ENCODE peak calls at places on chromosomes 2 and 18, in nine cellular contexts. One of them, this sample, is unnamed.

GRCh38 chr2:29139152-29139551 is 23.9 kb downstream of the CLIP4 start:
- DNase-seq in NCI-H748 treated with DMSO at 0.1 percent for 48 hours: no peak
- DNase-seq in NCI-H1694: no peak
- DNase-seq in iris pigment epithelial cell: peak
- DNase-seq in activated CD8-positive, alpha-beta memory T cell treated with anti-CD3 and anti-CD28 coated beads for 48 hours: no peak
- DNase-seq in prostate gland: no peak
- DNase-seq in stimulated activated CD4-positive, alpha-beta T cell treated with anti-CD3 and anti-CD28 coated beads, Interleukin-2, amount 100 ng/mL, for 48 hours: no peak
- DNase-seq in NCI-H510A: no peak
- DNase-seq in Right ventricle myocardium superior: no peak
- DNase-seq in this sample: no peak

GRCh38 chr2:31205186-31205585 is 12.1 kb downstream of the CAPN14 start:
- DNase-seq in NCI-H1694: peak
- DNase-seq in iris pigment epithelial cell: no peak
- DNase-seq in NCI-H748 treated with DMSO at 0.1 percent for 48 hours: no peak
- DNase-seq in prostate gland: no peak
- DNase-seq in activated CD8-positive, alpha-beta memory T cell treated with anti-CD3 and anti-CD28 coated beads for 48 hours: no peak
- DNase-seq in stimulated activated CD4-positive, alpha-beta T cell treated with anti-CD3 and anti-CD28 coated beads, Interleukin-2, amount 100 ng/mL, for 48 hours: no peak
- DNase-seq in Right ventricle myocardium superior: no peak
- DNase-seq in NCI-H510A: no peak
- DNase-seq in this sample: no peak

GRCh38 chr2:128388414-128389032 is 69.9 kb upstream of the HS6ST1 start:
- DNase-seq in Right ventricle myocardium superior: no peak
- DNase-seq in NCI-H510A: no peak
- DNase-seq in stimulated activated CD4-positive, alpha-beta T cell treated with anti-CD3 and anti-CD28 coated beads, Interleukin-2, amount 100 ng/mL, for 48 hours: no peak
- DNase-seq in activated CD8-positive, alpha-beta memory T cell treated with anti-CD3 and anti-CD28 coated beads for 48 hours: no peak
- DNase-seq in NCI-H1694: no peak
- DNase-seq in prostate gland: no peak
- DNase-seq in iris pigment epithelial cell: peak
- DNase-seq in NCI-H748 treated with DMSO at 0.1 percent for 48 hours: no peak
- DNase-seq in this sample: no peak

GRCh38 chr2:157792345-157793052 is 83.6 kb downstream of the ACVR1 start:
- DNase-seq in NCI-H748 treated with DMSO at 0.1 percent for 48 hours: no peak
- DNase-seq in NCI-H1694: no peak
- DNase-seq in stimulated activated CD4-positive, alpha-beta T cell treated with anti-CD3 and anti-CD28 coated beads, Interleukin-2, amount 100 ng/mL, for 48 hours: no peak
- DNase-seq in NCI-H510A: no peak
- DNase-seq in prostate gland: no peak
- DNase-seq in Right ventricle myocardium superior: no peak
- DNase-seq in activated CD8-positive, alpha-beta memory T cell treated with anti-CD3 and anti-CD28 coated beads for 48 hours: no peak
- DNase-seq in iris pigment epithelial cell: peak
- DNase-seq in this sample: no peak

GRCh38 chr2:26333286-26333685 is 12.7 kb upstream of the SELENOI start:
- DNase-seq in NCI-H1694: no peak
- DNase-seq in Right ventricle myocardium superior: no peak
- DNase-seq in iris pigment epithelial cell: no peak
- DNase-seq in NCI-H748 treated with DMSO at 0.1 percent for 48 hours: peak
- DNase-seq in activated CD8-positive, alpha-beta memory T cell treated with anti-CD3 and anti-CD28 coated beads for 48 hours: no peak
- DNase-seq in NCI-H510A: no peak
- DNase-seq in prostate gland: no peak
- DNase-seq in stimulated activated CD4-positive, alpha-beta T cell treated with anti-CD3 and anti-CD28 coated beads, Interleukin-2, amount 100 ng/mL, for 48 hours: no peak
- DNase-seq in this sample: no peak

GRCh38 chr2:134490535-134490934 is 228.3 kb downstream of the TMEM163 start:
- DNase-seq in activated CD8-positive, alpha-beta memory T cell treated with anti-CD3 and anti-CD28 coated beads for 48 hours: no peak
- DNase-seq in NCI-H748 treated with DMSO at 0.1 percent for 48 hours: no peak
- DNase-seq in NCI-H1694: no peak
- DNase-seq in stimulated activated CD4-positive, alpha-beta T cell treated with anti-CD3 and anti-CD28 coated beads, Interleukin-2, amount 100 ng/mL, for 48 hours: no peak
- DNase-seq in iris pigment epithelial cell: no peak
- DNase-seq in prostate gland: no peak
- DNase-seq in NCI-H510A: no peak
- DNase-seq in Right ventricle myocardium superior: no peak
- DNase-seq in this sample: no peak

GRCh38 chr2:73035899-73036778 is 35.4 kb downstream of the SFXN5 start:
- DNase-seq in iris pigment epithelial cell: no peak
- DNase-seq in prostate gland: no peak
- DNase-seq in NCI-H510A: no peak
- DNase-seq in Right ventricle myocardium superior: no peak
- DNase-seq in activated CD8-positive, alpha-beta memory T cell treated with anti-CD3 and anti-CD28 coated beads for 48 hours: no peak
- DNase-seq in NCI-H748 treated with DMSO at 0.1 percent for 48 hours: no peak
- DNase-seq in stimulated activated CD4-positive, alpha-beta T cell treated with anti-CD3 and anti-CD28 coated beads, Interleukin-2, amount 100 ng/mL, for 48 hours: no peak
- DNase-seq in NCI-H1694: peak
- DNase-seq in this sample: no peak

GRCh38 chr2:221200184-221200839 is 371.8 kb downstream of the EPHA4 start:
- DNase-seq in Right ventricle myocardium superior: no peak
- DNase-seq in NCI-H510A: no peak
- DNase-seq in stimulated activated CD4-positive, alpha-beta T cell treated with anti-CD3 and anti-CD28 coated beads, Interleukin-2, amount 100 ng/mL, for 48 hours: no peak
- DNase-seq in activated CD8-positive, alpha-beta memory T cell treated with anti-CD3 and anti-CD28 coated beads for 48 hours: no peak
- DNase-seq in NCI-H1694: no peak
- DNase-seq in iris pigment epithelial cell: no peak
- DNase-seq in prostate gland: no peak
- DNase-seq in NCI-H748 treated with DMSO at 0.1 percent for 48 hours: no peak
- DNase-seq in this sample: no peak

GRCh38 chr18:12767580-12768155 is 64.8 kb downstream of the PSMG2 start:
- DNase-seq in activated CD8-positive, alpha-beta memory T cell treated with anti-CD3 and anti-CD28 coated beads for 48 hours: no peak
- DNase-seq in NCI-H748 treated with DMSO at 0.1 percent for 48 hours: no peak
- DNase-seq in NCI-H1694: no peak
- DNase-seq in Right ventricle myocardium superior: no peak
- DNase-seq in stimulated activated CD4-positive, alpha-beta T cell treated with anti-CD3 and anti-CD28 coated beads, Interleukin-2, amount 100 ng/mL, for 48 hours: no peak
- DNase-seq in NCI-H510A: no peak
- DNase-seq in prostate gland: no peak
- DNase-seq in iris pigment epithelial cell: no peak
- DNase-seq in this sample: no peak

GRCh38 chr2:217905906-217906305 is 96.9 kb downstream of the TNS1 start:
- DNase-seq in iris pigment epithelial cell: no peak
- DNase-seq in NCI-H748 treated with DMSO at 0.1 percent for 48 hours: no peak
- DNase-seq in stimulated activated CD4-positive, alpha-beta T cell treated with anti-CD3 and anti-CD28 coated beads, Interleukin-2, amount 100 ng/mL, for 48 hours: no peak
- DNase-seq in NCI-H1694: no peak
- DNase-seq in NCI-H510A: no peak
- DNase-seq in Right ventricle myocardium superior: peak
- DNase-seq in prostate gland: no peak
- DNase-seq in activated CD8-positive, alpha-beta memory T cell treated with anti-CD3 and anti-CD28 coated beads for 48 hours: no peak
- DNase-seq in this sample: no peak

GRCh38 chr2:118881490-118882129 is 34.2 kb upstream of the EN1 start:
- DNase-seq in NCI-H510A: peak
- DNase-seq in prostate gland: peak
- DNase-seq in NCI-H748 treated with DMSO at 0.1 percent for 48 hours: peak
- DNase-seq in NCI-H1694: peak
- DNase-seq in stimulated activated CD4-positive, alpha-beta T cell treated with anti-CD3 and anti-CD28 coated beads, Interleukin-2, amount 100 ng/mL, for 48 hours: peak
- DNase-seq in Right ventricle myocardium superior: no peak
- DNase-seq in activated CD8-positive, alpha-beta memory T cell treated with anti-CD3 and anti-CD28 coated beads for 48 hours: peak
- DNase-seq in iris pigment epithelial cell: peak
- DNase-seq in this sample: peak

GRCh38 chr2:238863749-238864206 is 15.9 kb downstream of the TWIST2 start:
- DNase-seq in NCI-H510A: no peak
- DNase-seq in NCI-H1694: no peak
- DNase-seq in stimulated activated CD4-positive, alpha-beta T cell treated with anti-CD3 and anti-CD28 coated beads, Interleukin-2, amount 100 ng/mL, for 48 hours: no peak
- DNase-seq in Right ventricle myocardium superior: no peak
- DNase-seq in prostate gland: no peak
- DNase-seq in iris pigment epithelial cell: no peak
- DNase-seq in activated CD8-positive, alpha-beta memory T cell treated with anti-CD3 and anti-CD28 coated beads for 48 hours: no peak
- DNase-seq in NCI-H748 treated with DMSO at 0.1 percent for 48 hours: no peak
- DNase-seq in this sample: no peak

GRCh38 chr2:200373973-200374416 is 67.5 kb downstream of the SPATS2L start:
- DNase-seq in NCI-H510A: no peak
- DNase-seq in iris pigment epithelial cell: no peak
- DNase-seq in NCI-H1694: no peak
- DNase-seq in stimulated activated CD4-positive, alpha-beta T cell treated with anti-CD3 and anti-CD28 coated beads, Interleukin-2, amount 100 ng/mL, for 48 hours: peak
- DNase-seq in prostate gland: no peak
- DNase-seq in NCI-H748 treated with DMSO at 0.1 percent for 48 hours: no peak
- DNase-seq in activated CD8-positive, alpha-beta memory T cell treated with anti-CD3 and anti-CD28 coated beads for 48 hours: no peak
- DNase-seq in Right ventricle myocardium superior: no peak
- DNase-seq in this sample: no peak

GRCh38 chr18:77444385-77444784 is 194.7 kb downstream of the GALR1 start:
- DNase-seq in prostate gland: no peak
- DNase-seq in NCI-H510A: no peak
- DNase-seq in NCI-H1694: no peak
- DNase-seq in Right ventricle myocardium superior: no peak
- DNase-seq in stimulated activated CD4-positive, alpha-beta T cell treated with anti-CD3 and anti-CD28 coated beads, Interleukin-2, amount 100 ng/mL, for 48 hours: no peak
- DNase-seq in NCI-H748 treated with DMSO at 0.1 percent for 48 hours: no peak
- DNase-seq in activated CD8-positive, alpha-beta memory T cell treated with anti-CD3 and anti-CD28 coated beads for 48 hours: no peak
- DNase-seq in iris pigment epithelial cell: no peak
- DNase-seq in this sample: no peak

GRCh38 chr2:162473-163135 is 101.2 kb downstream of the SH3YL1 start:
- DNase-seq in activated CD8-positive, alpha-beta memory T cell treated with anti-CD3 and anti-CD28 coated beads for 48 hours: no peak
- DNase-seq in iris pigment epithelial cell: no peak
- DNase-seq in stimulated activated CD4-positive, alpha-beta T cell treated with anti-CD3 and anti-CD28 coated beads, Interleukin-2, amount 100 ng/mL, for 48 hours: no peak
- DNase-seq in NCI-H510A: no peak
- DNase-seq in NCI-H748 treated with DMSO at 0.1 percent for 48 hours: no peak
- DNase-seq in Right ventricle myocardium superior: no peak
- DNase-seq in NCI-H1694: no peak
- DNase-seq in prostate gland: no peak
- DNase-seq in this sample: no peak

GRCh38 chr2:230205034-230205433 is 14.8 kb downstream of the SP110 start:
- DNase-seq in NCI-H748 treated with DMSO at 0.1 percent for 48 hours: no peak
- DNase-seq in NCI-H510A: no peak
- DNase-seq in activated CD8-positive, alpha-beta memory T cell treated with anti-CD3 and anti-CD28 coated beads for 48 hours: no peak
- DNase-seq in Right ventricle myocardium superior: no peak
- DNase-seq in prostate gland: no peak
- DNase-seq in iris pigment epithelial cell: no peak
- DNase-seq in stimulated activated CD4-positive, alpha-beta T cell treated with anti-CD3 and anti-CD28 coated beads, Interleukin-2, amount 100 ng/mL, for 48 hours: no peak
- DNase-seq in NCI-H1694: no peak
- DNase-seq in this sample: no peak

GRCh38 chr2:127386246-127386645 is 1.5 kb downstream of the MAP3K2 start:
- DNase-seq in activated CD8-positive, alpha-beta memory T cell treated with anti-CD3 and anti-CD28 coated beads for 48 hours: no peak
- DNase-seq in iris pigment epithelial cell: peak
- DNase-seq in NCI-H1694: no peak
- DNase-seq in stimulated activated CD4-positive, alpha-beta T cell treated with anti-CD3 and anti-CD28 coated beads, Interleukin-2, amount 100 ng/mL, for 48 hours: no peak
- DNase-seq in NCI-H748 treated with DMSO at 0.1 percent for 48 hours: no peak
- DNase-seq in prostate gland: no peak
- DNase-seq in NCI-H510A: no peak
- DNase-seq in Right ventricle myocardium superior: no peak
- DNase-seq in this sample: no peak

This sample was measured in adrenal gland.